ENCODE peak calls at places on chromosome 17, in eight cellular contexts. C is ascending aorta, E is left lung, N is mucosa of descending colon, I is Peyer's patch, V is lower lobe of right lung, A is tibial artery, H is BE2C. F is an unnamed sample. For H3K4me1, the result is how much of the 10 kb centered on the place peaks cover.

GRCh38 chr17:51419476-51419875 is 159.1 kb downstream of the UTP18 start:
- DNase-seq in E (no peak), H (no peak), C (no peak), N (no peak), V (no peak), A (no peak), I (no peak), F (no peak)

GRCh38 chr17:50688168-50688719 is 19.5 kb downstream of the ANKRD40 start:
- DNase-seq in H (peak), C (no peak), A (no peak), N (no peak), V (no peak), E (no peak), I (no peak), F (no peak)

GRCh38 chr17:74177018-74177450 is 26.4 kb upstream of the RPL38 start:
- DNase-seq in E (peak), A (no peak), I (no peak), N (no peak), C (no peak), V (no peak), H (no peak), F (no peak)

GRCh38 chr17:33328129-33328528 is 35.0 kb upstream of the ASIC2 start:
- DNase-seq in C (no peak), E (no peak), A (no peak), I (no peak), H (no peak), V (no peak), N (no peak), F (no peak)

GRCh38 chr17:82246365-82247174 is 17.7 kb downstream of the SLC16A3 start:
- DNase-seq in E (no peak), C (no peak), A (no peak), V (peak), I (no peak), H (peak), N (no peak), F (no peak)

GRCh38 chr17:251531-251930 is 70.1 kb upstream of the DOC2B start:
- DNase-seq in E (peak), C (no peak), A (no peak), H (no peak), N (peak), I (peak), V (peak), F (no peak)

GRCh38 chr17:79785900-79786810 is 8.2 kb downstream of the CBX2 start:
- DNase-seq in I (no peak), N (no peak), H (no peak), V (peak), E (no peak), C (no peak), A (no peak), F (no peak)

GRCh38 chr17:36133629-36134259 is 30.1 kb downstream of the CCL4 start:
- DNase-seq in N (no peak), E (no peak), I (no peak), H (no peak), C (no peak), V (no peak), A (no peak), F (no peak)

GRCh38 chr17:47692895-47693666 is 880 bp upstream of the TBKBP1 start:
- DNase-seq in C (no peak), A (no peak), I (no peak), E (no peak), V (no peak), H (no peak), N (no peak), F (no peak)

GRCh38 chr17:65102788-65103187 is 34.4 kb upstream of the RGS9 start:
- DNase-seq in E (no peak), I (no peak), N (no peak), A (no peak), V (no peak), C (no peak), H (no peak), F (no peak)

GRCh38 chr17:49967621-49968379 is 1.2 kb upstream of the DLX4 start:
- DNase-seq in V (no peak), N (no peak), H (no peak), I (no peak), C (no peak), A (no peak), E (no peak), F (no peak)

GRCh38 chr17:64508683-64509082 is 1.9 kb downstream of the CEP95 start:
- DNase-seq in E (no peak), A (no peak), C (no peak), V (no peak), H (no peak), N (no peak), I (no peak), F (no peak)

GRCh38 chr17:12983986-12984932 is 33.6 kb downstream of the ELAC2 start:
- DNase-seq in C (peak), I (peak), A (peak), E (peak), H (no peak), N (no peak), V (no peak), F (peak)

GRCh38 chr17:38358586-38359513 is 7.2 kb downstream of the SOCS7 start:
- DNase-seq in E (no peak), I (no peak), C (no peak), V (no peak), A (no peak), N (no peak), H (no peak), F (no peak)

GRCh38 chr17:5785867-5786509 is 201.7 kb upstream of the NLRP1 start:
- DNase-seq in E (no peak), V (no peak), H (no peak), C (no peak), N (no peak), I (no peak), A (no peak), F (no peak)

GRCh38 chr17:42672038-42672437 is 4.8 kb downstream of the PLEKHH3 start:
- DNase-seq in N (no peak), C (no peak), V (no peak), I (no peak), A (no peak), H (no peak), E (no peak), F (no peak)

DNA sequence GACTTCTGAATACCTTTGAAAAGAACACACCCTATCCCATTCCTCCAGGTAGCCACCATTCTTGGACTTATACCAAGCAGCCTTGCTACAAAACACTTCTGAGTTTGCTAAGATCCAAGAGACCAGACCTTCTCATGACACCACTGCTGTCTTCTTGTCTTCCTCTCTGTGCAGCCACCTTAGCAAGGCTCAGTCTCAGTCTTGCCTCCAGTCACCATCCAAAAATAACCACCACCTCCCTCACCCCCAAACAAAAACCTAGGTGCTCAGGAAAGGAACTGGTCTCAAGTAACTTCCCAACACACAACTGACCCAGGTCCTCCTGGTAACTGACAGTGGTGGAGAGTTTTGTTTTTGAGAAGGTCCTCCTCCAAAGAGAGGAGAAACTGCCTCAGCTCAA is 90.9 kb upstream of the CORO6 start:
- DNase-seq in E (no peak), N (no peak), A (no peak), V (no peak), I (no peak), H (no peak), C (no peak), F (no peak)
- H3K4me1 ChIP-seq in E (half or more), N (under half), A (under half), V (half or more), I (under half), H (under half), C (under half), F (under half)

GRCh38 chr17:45256114-45256966 is 5.6 kb downstream of the SPATA32 start:
- DNase-seq in V (no peak), I (no peak), C (no peak), E (no peak), H (no peak), A (no peak), N (no peak), F (no peak)
- TF ChIP-seq CTCF in V (no peak), I (no peak), C (no peak), E (no peak), H (peak), A (no peak), N (no peak), F (no peak)

DNA sequence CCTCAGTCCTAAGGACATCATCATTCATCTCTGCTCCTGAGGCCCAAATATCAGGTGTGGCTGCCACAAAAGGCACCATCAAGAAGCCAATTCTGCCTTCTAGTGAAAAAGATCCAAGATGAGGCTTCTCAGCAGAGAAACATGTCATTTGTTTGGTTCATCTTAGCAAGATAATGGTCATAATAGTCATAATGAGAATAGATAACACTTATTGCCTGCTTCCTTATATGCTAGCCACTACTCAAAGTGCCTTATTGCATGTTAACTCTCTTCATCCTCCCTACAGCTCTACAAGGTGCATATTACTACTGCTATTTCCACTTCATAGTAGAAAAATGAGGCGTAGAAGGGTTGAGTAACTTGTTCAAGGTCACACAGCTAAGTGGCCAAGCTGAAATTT is 45.0 kb upstream of the MRPS23 start:
- DNase-seq in E (no peak), C (no peak), A (no peak), N (no peak), V (no peak), H (no peak), I (no peak), F (no peak)
- H3K4me1 ChIP-seq in E (half or more), C (half or more), A (half or more), N (under half), V (half or more), H (under half), I (under half), F (half or more)

DNA sequence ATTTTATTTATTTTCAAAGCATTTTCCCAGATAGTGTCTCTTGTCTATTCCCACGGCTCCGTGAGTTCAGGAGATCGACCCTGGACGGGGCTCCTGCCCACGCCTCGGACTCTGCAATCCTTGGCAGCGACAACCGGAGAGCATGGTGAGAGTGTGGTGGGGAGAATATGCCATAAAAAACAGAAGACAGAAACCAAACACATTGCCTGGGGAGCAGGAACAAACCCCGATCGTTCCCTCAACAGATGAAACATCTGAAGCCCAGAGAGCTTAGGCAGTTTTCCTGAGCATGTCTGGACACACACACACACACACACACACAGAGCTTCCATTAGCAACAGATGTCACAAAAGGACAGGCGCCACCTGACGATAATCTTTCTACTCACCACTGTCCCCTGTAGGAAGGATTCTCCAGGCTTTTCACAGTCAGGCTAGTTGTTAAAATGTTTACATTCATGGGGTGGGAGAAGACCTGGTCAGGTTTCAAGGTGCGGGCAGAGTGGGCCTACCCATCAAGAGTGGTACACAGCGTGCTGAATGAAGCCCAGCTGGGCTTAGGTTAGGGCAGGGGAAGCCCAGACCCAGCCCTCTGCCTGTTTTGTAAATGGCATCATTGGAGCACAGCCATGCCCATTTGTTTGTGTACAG is 230.4 kb upstream of the TNRC6C start:
- DNase-seq in I (no peak), C (no peak), A (peak), V (no peak), E (no peak), H (peak), N (no peak), F (no peak)
- TF ChIP-seq CTCF in I (no peak), C (no peak), A (no peak), V (no peak), E (no peak), H (peak), N (no peak), F (peak)